ENCODE peak calls at places on chromosomes 13 and 19, in ten cellular contexts. One of them, this sample, is unnamed.

GRCh38 chr19:17933414-17934129 is 757 bp downstream of the CCDC124 start:
- DNase-seq in gastrocnemius medialis: no peak
- DNase-seq in activated naive CD4-positive, alpha-beta T cell: no peak
- DNase-seq in MM.1S: no peak
- DNase-seq in psoas muscle: no peak
- DNase-seq in activated T-cell treated with anti-CD3 and anti-CD28 coated beads for 24 hours: no peak
- DNase-seq in activated CD4-positive, CD25-positive, alpha-beta regulatory T cell: no peak
- DNase-seq in NCI-H1417: no peak
- DNase-seq in aorta: no peak
- DNase-seq in AG20443: no peak
- DNase-seq in this sample: no peak

GRCh38 chr19:49802836-49803528 is 10.1 kb downstream of the FUZ start:
- DNase-seq in gastrocnemius medialis: no peak
- DNase-seq in activated naive CD4-positive, alpha-beta T cell: no peak
- DNase-seq in MM.1S: no peak
- DNase-seq in psoas muscle: no peak
- DNase-seq in activated T-cell treated with anti-CD3 and anti-CD28 coated beads for 24 hours: no peak
- DNase-seq in activated CD4-positive, CD25-positive, alpha-beta regulatory T cell: no peak
- DNase-seq in NCI-H1417: no peak
- DNase-seq in aorta: no peak
- DNase-seq in AG20443: no peak
- DNase-seq in this sample: no peak

GRCh38 chr13:63741029-63741813 is 2325.6 kb upstream of the PCDH20 start:
- DNase-seq in gastrocnemius medialis: no peak
- DNase-seq in activated naive CD4-positive, alpha-beta T cell: no peak
- DNase-seq in MM.1S: no peak
- DNase-seq in psoas muscle: peak
- DNase-seq in activated T-cell treated with anti-CD3 and anti-CD28 coated beads for 24 hours: no peak
- DNase-seq in activated CD4-positive, CD25-positive, alpha-beta regulatory T cell: no peak
- DNase-seq in NCI-H1417: no peak
- DNase-seq in aorta: no peak
- DNase-seq in AG20443: no peak
- DNase-seq in this sample: peak

GRCh38 chr19:5314012-5314906 is 26.4 kb downstream of the PTPRS start:
- DNase-seq in gastrocnemius medialis: no peak
- DNase-seq in activated naive CD4-positive, alpha-beta T cell: no peak
- DNase-seq in MM.1S: no peak
- DNase-seq in psoas muscle: no peak
- DNase-seq in activated T-cell treated with anti-CD3 and anti-CD28 coated beads for 24 hours: no peak
- DNase-seq in activated CD4-positive, CD25-positive, alpha-beta regulatory T cell: no peak
- DNase-seq in NCI-H1417: no peak
- DNase-seq in aorta: no peak
- DNase-seq in AG20443: peak
- DNase-seq in this sample: no peak

GRCh38 chr19:3373971-3374368 is 7.6 kb downstream of the NFIC start:
- DNase-seq in gastrocnemius medialis: no peak
- DNase-seq in activated naive CD4-positive, alpha-beta T cell: no peak
- DNase-seq in MM.1S: no peak
- DNase-seq in psoas muscle: peak
- DNase-seq in activated T-cell treated with anti-CD3 and anti-CD28 coated beads for 24 hours: no peak
- DNase-seq in activated CD4-positive, CD25-positive, alpha-beta regulatory T cell: no peak
- DNase-seq in NCI-H1417: no peak
- DNase-seq in aorta: no peak
- DNase-seq in AG20443: no peak
- DNase-seq in this sample: no peak

GRCh38 chr19:33167438-33167837 is 26.7 kb upstream of the LRP3 start:
- DNase-seq in gastrocnemius medialis: no peak
- DNase-seq in activated naive CD4-positive, alpha-beta T cell: no peak
- DNase-seq in MM.1S: no peak
- DNase-seq in psoas muscle: no peak
- DNase-seq in activated T-cell treated with anti-CD3 and anti-CD28 coated beads for 24 hours: no peak
- DNase-seq in activated CD4-positive, CD25-positive, alpha-beta regulatory T cell: no peak
- DNase-seq in NCI-H1417: no peak
- DNase-seq in aorta: no peak
- DNase-seq in AG20443: no peak
- DNase-seq in this sample: no peak

GRCh38 chr19:3392480-3392879 is 26.1 kb downstream of the NFIC start:
- DNase-seq in gastrocnemius medialis: no peak
- DNase-seq in activated naive CD4-positive, alpha-beta T cell: no peak
- DNase-seq in MM.1S: no peak
- DNase-seq in psoas muscle: peak
- DNase-seq in activated T-cell treated with anti-CD3 and anti-CD28 coated beads for 24 hours: no peak
- DNase-seq in activated CD4-positive, CD25-positive, alpha-beta regulatory T cell: no peak
- DNase-seq in NCI-H1417: no peak
- DNase-seq in aorta: no peak
- DNase-seq in AG20443: no peak
- DNase-seq in this sample: no peak

GRCh38 chr13:113902536-113902935 is 38.7 kb upstream of the GAS6 start:
- DNase-seq in gastrocnemius medialis: no peak
- DNase-seq in activated naive CD4-positive, alpha-beta T cell: no peak
- DNase-seq in MM.1S: peak
- DNase-seq in psoas muscle: no peak
- DNase-seq in activated T-cell treated with anti-CD3 and anti-CD28 coated beads for 24 hours: no peak
- DNase-seq in activated CD4-positive, CD25-positive, alpha-beta regulatory T cell: no peak
- DNase-seq in NCI-H1417: no peak
- DNase-seq in aorta: no peak
- DNase-seq in AG20443: no peak
- DNase-seq in this sample: no peak

GRCh38 chr19:35856546-35857149 is at the start of gene KIRREL2:
- DNase-seq in gastrocnemius medialis: no peak
- DNase-seq in activated naive CD4-positive, alpha-beta T cell: peak
- DNase-seq in MM.1S: no peak
- DNase-seq in psoas muscle: no peak
- DNase-seq in activated T-cell treated with anti-CD3 and anti-CD28 coated beads for 24 hours: peak
- DNase-seq in activated CD4-positive, CD25-positive, alpha-beta regulatory T cell: no peak
- DNase-seq in NCI-H1417: peak
- DNase-seq in aorta: no peak
- DNase-seq in AG20443: peak
- DNase-seq in this sample: no peak

GRCh38 chr19:33501957-33502356 is 19.6 kb downstream of the PEPD start:
- DNase-seq in gastrocnemius medialis: no peak
- DNase-seq in activated naive CD4-positive, alpha-beta T cell: no peak
- DNase-seq in MM.1S: no peak
- DNase-seq in psoas muscle: no peak
- DNase-seq in activated T-cell treated with anti-CD3 and anti-CD28 coated beads for 24 hours: no peak
- DNase-seq in activated CD4-positive, CD25-positive, alpha-beta regulatory T cell: no peak
- DNase-seq in NCI-H1417: no peak
- DNase-seq in aorta: peak
- DNase-seq in AG20443: no peak
- DNase-seq in this sample: no peak

GRCh38 chr13:44052843-44053607 is 173.3 kb downstream of the LACC1 start:
- DNase-seq in gastrocnemius medialis: no peak
- DNase-seq in activated naive CD4-positive, alpha-beta T cell: no peak
- DNase-seq in MM.1S: no peak
- DNase-seq in psoas muscle: no peak
- DNase-seq in activated T-cell treated with anti-CD3 and anti-CD28 coated beads for 24 hours: no peak
- DNase-seq in activated CD4-positive, CD25-positive, alpha-beta regulatory T cell: no peak
- DNase-seq in NCI-H1417: no peak
- DNase-seq in aorta: peak
- DNase-seq in AG20443: peak
- DNase-seq in this sample: no peak

GRCh38 chr13:40271931-40272775 is 394.3 kb downstream of the FOXO1 start:
- DNase-seq in gastrocnemius medialis: peak
- DNase-seq in activated naive CD4-positive, alpha-beta T cell: peak
- DNase-seq in MM.1S: no peak
- DNase-seq in psoas muscle: peak
- DNase-seq in activated T-cell treated with anti-CD3 and anti-CD28 coated beads for 24 hours: peak
- DNase-seq in activated CD4-positive, CD25-positive, alpha-beta regulatory T cell: no peak
- DNase-seq in NCI-H1417: no peak
- DNase-seq in aorta: peak
- DNase-seq in AG20443: peak
- DNase-seq in this sample: no peak

GRCh38 chr13:109762791-109763190 is 23.6 kb downstream of the IRS2 start:
- DNase-seq in gastrocnemius medialis: no peak
- DNase-seq in activated naive CD4-positive, alpha-beta T cell: no peak
- DNase-seq in MM.1S: no peak
- DNase-seq in psoas muscle: no peak
- DNase-seq in activated T-cell treated with anti-CD3 and anti-CD28 coated beads for 24 hours: no peak
- DNase-seq in activated CD4-positive, CD25-positive, alpha-beta regulatory T cell: no peak
- DNase-seq in NCI-H1417: no peak
- DNase-seq in aorta: no peak
- DNase-seq in AG20443: no peak
- DNase-seq in this sample: no peak

GRCh38 chr19:51071006-51071405 is 6.1 kb upstream of the KLK13 start:
- DNase-seq in gastrocnemius medialis: no peak
- DNase-seq in activated naive CD4-positive, alpha-beta T cell: no peak
- DNase-seq in MM.1S: no peak
- DNase-seq in psoas muscle: no peak
- DNase-seq in activated T-cell treated with anti-CD3 and anti-CD28 coated beads for 24 hours: no peak
- DNase-seq in activated CD4-positive, CD25-positive, alpha-beta regulatory T cell: no peak
- DNase-seq in NCI-H1417: peak
- DNase-seq in aorta: no peak
- DNase-seq in AG20443: no peak
- DNase-seq in this sample: no peak